ENCODE peak calls at places on chromosomes 12 and 14, in six cellular contexts. P is CD8-positive, alpha-beta T cell; T is OCI-LY7; Z is PC-9; K is breast epithelium; X is AG04450. C is an unnamed sample.

GRCh38 chr14:61656341-61656740 is 39.0 kb upstream of the HIF1A start:
- DNase-seq in P (no peak), T (no peak), Z (no peak), K (no peak), X (no peak), C (no peak)

GRCh38 chr14:54524410-54524809 is 14.7 kb downstream of the CGRRF1 start:
- DNase-seq in P (no peak), T (no peak), Z (no peak), K (no peak), X (no peak), C (no peak)

GRCh38 chr12:95218852-95219171 is 1.2 kb downstream of the VEZT start:
- DNase-seq in P (peak; percentile 20), T (peak; percentile 74), Z (no peak), K (no peak), X (no peak), C (no peak)

GRCh38 chr12:108856428-108857157 is 790 bp downstream of the SSH1 start:
- DNase-seq in P (peak; percentile 67), T (peak; percentile 26), Z (peak; percentile 65), K (peak; percentile 60), X (no peak), C (peak; percentile 46)

GRCh38 chr14:31181271-31181670 is 26.3 kb downstream of the HECTD1 start:
- DNase-seq in P (no peak), T (peak; percentile 24), Z (no peak), K (no peak), X (no peak), C (no peak)

GRCh38 chr14:77007339-77007974 is 21.1 kb downstream of the IRF2BPL start:
- DNase-seq in P (no peak), T (no peak), Z (peak; percentile 69), K (peak; percentile 83), X (no peak), C (no peak)

GRCh38 chr12:128055567-128055966 is 211.4 kb upstream of the TMEM132C start:
- DNase-seq in P (no peak), T (no peak), Z (no peak), K (no peak), X (no peak), C (no peak)

GRCh38 chr14:92223027-92223426 is 99.9 kb upstream of the SLC24A4 start:
- DNase-seq in P (no peak), T (no peak), Z (no peak), K (no peak), X (no peak), C (no peak)

GRCh38 chr14:99132821-99133562 is 139.0 kb downstream of the BCL11B start:
- DNase-seq in P (no peak), T (no peak), Z (no peak), K (no peak), X (no peak), C (no peak)

GRCh38 chr14:23352506-23353432 is at the start of gene SLC22A17:
- DNase-seq in P (peak; percentile 72), T (no peak), Z (no peak), K (peak; percentile 85), X (peak; percentile 81), C (peak; percentile 31)

GRCh38 chr12:14810953-14811483 is 3.0 kb downstream of the SMCO3 start:
- DNase-seq in P (no peak), T (peak; percentile 19), Z (peak; percentile 63), K (no peak), X (no peak), C (no peak)

GRCh38 chr14:106276326-106277267 is 750.2 kb downstream of the TMEM121 start:
- DNase-seq in P (peak; percentile 36), T (no peak), Z (no peak), K (no peak), X (no peak), C (no peak)
- H3K9me3 ChIP-seq in P (no peaks in the 10 kb centered on the region), T (no peaks in the 10 kb centered on the region), Z (no peaks in the 10 kb centered on the region), K (no peaks in the 10 kb centered on the region), X (peaks cover 33% of the 10 kb centered on the region), C (no peaks in the 10 kb centered on the region)

DNA sequence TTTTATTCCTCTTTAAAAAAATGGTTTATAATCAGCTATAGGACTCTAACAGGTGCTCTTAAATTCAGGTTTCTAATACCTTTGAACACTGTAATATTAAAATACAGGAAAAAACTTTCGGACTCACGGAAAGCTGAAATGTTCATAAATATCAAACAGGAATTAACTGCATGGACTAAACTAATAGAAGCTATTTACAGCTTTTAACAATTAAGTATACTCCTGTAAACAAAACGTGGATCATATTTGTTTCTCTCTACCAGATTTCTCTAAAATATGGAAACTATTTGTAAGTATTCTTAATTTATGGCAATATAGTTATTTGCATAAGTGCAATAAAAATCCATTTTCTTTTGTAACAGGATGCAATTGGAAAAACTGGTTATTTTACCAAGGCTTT is 108.9 kb upstream of the RESF1 start:
- DNase-seq in P (no peak), T (peak; percentile 34), Z (no peak), K (no peak), X (no peak), C (no peak)
- H3K9me3 ChIP-seq in P (peaks cover 9% of the 10 kb centered on the region), T (peaks cover 58% of the 10 kb centered on the region), Z (peaks cover 33% of the 10 kb centered on the region), K (peaks cover 37% of the 10 kb centered on the region), X (peaks cover 9% of the 10 kb centered on the region), C (no peaks in the 10 kb centered on the region)

DNA sequence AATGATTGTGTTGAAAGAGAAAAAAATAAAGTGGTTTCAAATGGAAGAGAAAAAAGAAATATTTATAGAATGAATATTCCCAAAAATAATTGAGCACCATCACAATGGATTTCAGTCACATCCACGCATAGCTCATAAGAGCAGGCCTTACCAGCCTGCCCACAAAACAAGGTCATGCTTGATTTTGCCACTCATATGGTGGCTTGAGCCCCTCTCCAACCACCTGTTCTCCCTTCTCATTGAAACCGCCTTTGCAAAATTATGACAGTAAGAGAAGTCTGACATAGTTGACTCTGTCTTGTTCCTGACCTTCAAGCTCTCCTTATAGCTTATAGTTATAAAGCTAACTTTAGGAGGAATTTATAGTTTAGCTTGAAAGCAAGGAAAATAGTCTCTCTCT is 33.3 kb upstream of the NAP1L1 start:
- DNase-seq in P (no peak), T (no peak), Z (no peak), K (no peak), X (no peak), C (no peak)
- H3K9me3 ChIP-seq in P (no peaks in the 10 kb centered on the region), T (no peaks in the 10 kb centered on the region), Z (no peaks in the 10 kb centered on the region), K (no peaks in the 10 kb centered on the region), X (no peaks in the 10 kb centered on the region), C (no peaks in the 10 kb centered on the region)

GRCh38 chr14:106842687-106843086 is 1316.3 kb downstream of the TMEM121 start:
- DNase-seq in P (no peak), T (peak; percentile 10), Z (no peak), K (no peak), X (no peak), C (no peak)
- H3K9me3 ChIP-seq in P (no peaks in the 10 kb centered on the region), T (no peaks in the 10 kb centered on the region), Z (no peaks in the 10 kb centered on the region), K (no peaks in the 10 kb centered on the region), X (peaks cover 47% of the 10 kb centered on the region), C (no peaks in the 10 kb centered on the region)

C was measured in T-helper 17 cell.